ENCODE peak calls at places on chromosomes 7 and 10, in five cellular contexts. One of them, this sample, is unnamed.

GRCh38 chr7:127317447-127317961 is 64.8 kb upstream of the GRM8 start:
- DNase-seq in trophoblast cell: no peak
- DNase-seq in IMR-90: peak
- DNase-seq in mesendoderm: no peak
- DNase-seq in mesenchymal stem cell: peak
- DNase-seq in this sample: no peak

GRCh38 chr10:3873728-3874461 is 88.9 kb upstream of the KLF6 start:
- DNase-seq in trophoblast cell: peak
- DNase-seq in IMR-90: peak
- DNase-seq in mesendoderm: peak
- DNase-seq in mesenchymal stem cell: peak
- DNase-seq in this sample: no peak

GRCh38 chr7:135539629-135540028 is 18.1 kb upstream of the NUP205 start:
- DNase-seq in trophoblast cell: no peak
- DNase-seq in IMR-90: no peak
- DNase-seq in mesendoderm: no peak
- DNase-seq in mesenchymal stem cell: no peak
- DNase-seq in this sample: no peak

GRCh38 chr10:57785546-57785945 is 482.1 kb downstream of the IPMK start:
- DNase-seq in trophoblast cell: peak
- DNase-seq in IMR-90: no peak
- DNase-seq in mesendoderm: peak
- DNase-seq in mesenchymal stem cell: no peak
- DNase-seq in this sample: no peak

GRCh38 chr7:55569797-55570196 is 2.5 kb downstream of the VOPP1 start:
- DNase-seq in trophoblast cell: no peak
- DNase-seq in IMR-90: no peak
- DNase-seq in mesendoderm: peak
- DNase-seq in mesenchymal stem cell: no peak
- DNase-seq in this sample: no peak

GRCh38 chr7:134565643-134566136 is 16.8 kb downstream of the AKR1B15 start:
- DNase-seq in trophoblast cell: peak
- DNase-seq in IMR-90: peak
- DNase-seq in mesendoderm: no peak
- DNase-seq in mesenchymal stem cell: no peak
- DNase-seq in this sample: no peak

GRCh38 chr10:6269953-6270867 is 67.5 kb downstream of the PFKFB3 start:
- DNase-seq in trophoblast cell: no peak
- DNase-seq in IMR-90: peak
- DNase-seq in mesendoderm: no peak
- DNase-seq in mesenchymal stem cell: peak
- DNase-seq in this sample: no peak

GRCh38 chr10:17199351-17199804 is 2.1 kb downstream of the TRDMT1 start:
- DNase-seq in trophoblast cell: no peak
- DNase-seq in IMR-90: peak
- DNase-seq in mesendoderm: peak
- DNase-seq in mesenchymal stem cell: peak
- DNase-seq in this sample: no peak

GRCh38 chr10:101672536-101672935 is 22.4 kb downstream of the FBXW4 start:
- DNase-seq in trophoblast cell: no peak
- DNase-seq in IMR-90: no peak
- DNase-seq in mesendoderm: no peak
- DNase-seq in mesenchymal stem cell: no peak
- DNase-seq in this sample: no peak

GRCh38 chr7:151773795-151774194 is 103.1 kb downstream of the PRKAG2 start:
- DNase-seq in trophoblast cell: no peak
- DNase-seq in IMR-90: no peak
- DNase-seq in mesendoderm: no peak
- DNase-seq in mesenchymal stem cell: no peak
- DNase-seq in this sample: no peak

GRCh38 chr7:27576360-27576944 is 86.2 kb downstream of the HIBADH start:
- DNase-seq in trophoblast cell: no peak
- DNase-seq in IMR-90: peak
- DNase-seq in mesendoderm: peak
- DNase-seq in mesenchymal stem cell: peak
- DNase-seq in this sample: no peak

GRCh38 chr10:47047577-47048532 is 136.6 kb downstream of the PTPN20 start:
- DNase-seq in trophoblast cell: peak
- DNase-seq in IMR-90: peak
- DNase-seq in mesendoderm: peak
- DNase-seq in mesenchymal stem cell: peak
- DNase-seq in this sample: peak
- H3K23ac ChIP-seq in trophoblast cell: no peak
- H3K23ac ChIP-seq in IMR-90: no peak
- H3K23ac ChIP-seq in mesendoderm: no peak
- H3K23ac ChIP-seq in mesenchymal stem cell: no peak
- H3K23ac ChIP-seq in this sample: no peak

DNA sequence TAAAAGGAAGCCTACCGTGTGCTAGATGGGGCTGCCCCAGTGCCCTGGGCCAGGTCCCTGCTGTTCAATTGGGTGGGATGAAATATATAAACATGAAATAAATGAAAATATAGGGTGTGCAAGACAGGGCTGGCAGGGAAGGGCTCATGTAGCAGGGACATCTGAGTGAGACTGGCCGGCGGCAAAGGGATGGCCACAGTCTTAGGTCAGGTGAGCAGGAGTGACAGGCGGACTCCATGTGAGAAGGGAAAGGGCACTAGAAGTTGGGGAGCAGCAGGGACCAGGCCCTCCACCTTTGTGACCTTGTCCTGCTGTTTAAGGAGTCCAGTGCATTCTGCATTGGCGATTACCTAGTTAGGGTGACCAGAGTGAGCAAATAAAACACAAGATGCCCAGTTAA is 207.6 kb upstream of the ZNF32 start:
- DNase-seq in trophoblast cell: no peak
- DNase-seq in IMR-90: no peak
- DNase-seq in mesendoderm: no peak
- DNase-seq in mesenchymal stem cell: no peak
- DNase-seq in this sample: no peak
- H3K23ac ChIP-seq in trophoblast cell: no peak
- H3K23ac ChIP-seq in IMR-90: no peak
- H3K23ac ChIP-seq in mesendoderm: no peak
- H3K23ac ChIP-seq in mesenchymal stem cell: no peak
- H3K23ac ChIP-seq in this sample: no peak

GRCh38 chr7:115941703-115942268 is 88.8 kb downstream of the TFEC start:
- DNase-seq in trophoblast cell: no peak
- DNase-seq in IMR-90: peak
- DNase-seq in mesendoderm: no peak
- DNase-seq in mesenchymal stem cell: peak
- DNase-seq in this sample: no peak

GRCh38 chr7:115933463-115933862 is 97.1 kb downstream of the TFEC start:
- DNase-seq in trophoblast cell: no peak
- DNase-seq in IMR-90: no peak
- DNase-seq in mesendoderm: no peak
- DNase-seq in mesenchymal stem cell: no peak
- DNase-seq in this sample: no peak

GRCh38 chr7:115932874-115933273 is 97.7 kb downstream of the TFEC start:
- DNase-seq in trophoblast cell: no peak
- DNase-seq in IMR-90: no peak
- DNase-seq in mesendoderm: no peak
- DNase-seq in mesenchymal stem cell: no peak
- DNase-seq in this sample: no peak

GRCh38 chr7:115940462-115941060 is 90.0 kb downstream of the TFEC start:
- DNase-seq in trophoblast cell: no peak
- DNase-seq in IMR-90: no peak
- DNase-seq in mesendoderm: no peak
- DNase-seq in mesenchymal stem cell: no peak
- DNase-seq in this sample: no peak

GRCh38 chr7:115937960-115938359 is 92.6 kb downstream of the TFEC start:
- DNase-seq in trophoblast cell: no peak
- DNase-seq in IMR-90: no peak
- DNase-seq in mesendoderm: no peak
- DNase-seq in mesenchymal stem cell: no peak
- DNase-seq in this sample: no peak
- H3K23ac ChIP-seq in trophoblast cell: no peak
- H3K23ac ChIP-seq in IMR-90: no peak
- H3K23ac ChIP-seq in mesendoderm: no peak
- H3K23ac ChIP-seq in mesenchymal stem cell: no peak
- H3K23ac ChIP-seq in this sample: no peak

GRCh38 chr7:129127601-129128000 is 16.9 kb upstream of the TSPAN33 start:
- DNase-seq in trophoblast cell: no peak
- DNase-seq in IMR-90: no peak
- DNase-seq in mesendoderm: no peak
- DNase-seq in mesenchymal stem cell: no peak
- DNase-seq in this sample: no peak
- H3K23ac ChIP-seq in trophoblast cell: no peak
- H3K23ac ChIP-seq in IMR-90: no peak
- H3K23ac ChIP-seq in mesendoderm: no peak
- H3K23ac ChIP-seq in mesenchymal stem cell: no peak
- H3K23ac ChIP-seq in this sample: no peak

GRCh38 chr7:87219545-87220025 is at the start of gene TMEM243:
- DNase-seq in trophoblast cell: peak
- DNase-seq in IMR-90: peak
- DNase-seq in mesendoderm: peak
- DNase-seq in mesenchymal stem cell: peak
- DNase-seq in this sample: no peak

GRCh38 chr7:87220734-87221215 is 1.2 kb upstream of the TMEM243 start:
- DNase-seq in trophoblast cell: peak
- DNase-seq in IMR-90: no peak
- DNase-seq in mesendoderm: peak
- DNase-seq in mesenchymal stem cell: peak
- DNase-seq in this sample: no peak

GRCh38 chr7:87217983-87218653 is 1.4 kb downstream of the TMEM243 start:
- DNase-seq in trophoblast cell: no peak
- DNase-seq in IMR-90: no peak
- DNase-seq in mesendoderm: no peak
- DNase-seq in mesenchymal stem cell: no peak
- DNase-seq in this sample: no peak

GRCh38 chr7:87218941-87219544 is 489 bp downstream of the TMEM243 start:
- DNase-seq in trophoblast cell: peak
- DNase-seq in IMR-90: peak
- DNase-seq in mesendoderm: peak
- DNase-seq in mesenchymal stem cell: peak
- DNase-seq in this sample: peak

GRCh38 chr7:87220026-87220733 is 648 bp upstream of the TMEM243 start:
- DNase-seq in trophoblast cell: peak
- DNase-seq in IMR-90: peak
- DNase-seq in mesendoderm: peak
- DNase-seq in mesenchymal stem cell: peak
- DNase-seq in this sample: peak
- H3K23ac ChIP-seq in trophoblast cell: no peak
- H3K23ac ChIP-seq in IMR-90: peak
- H3K23ac ChIP-seq in mesendoderm: no peak
- H3K23ac ChIP-seq in mesenchymal stem cell: no peak
- H3K23ac ChIP-seq in this sample: no peak

GRCh38 chr7:87146740-87147386 is 5.4 kb upstream of the DMTF1 start:
- DNase-seq in trophoblast cell: no peak
- DNase-seq in IMR-90: no peak
- DNase-seq in mesendoderm: peak
- DNase-seq in mesenchymal stem cell: no peak
- DNase-seq in this sample: no peak
- H3K23ac ChIP-seq in trophoblast cell: no peak
- H3K23ac ChIP-seq in IMR-90: no peak
- H3K23ac ChIP-seq in mesendoderm: no peak
- H3K23ac ChIP-seq in mesenchymal stem cell: no peak
- H3K23ac ChIP-seq in this sample: no peak

GRCh38 chr7:87473192-87473591 is 2.3 kb downstream of the ABCB4 start:
- DNase-seq in trophoblast cell: no peak
- DNase-seq in IMR-90: no peak
- DNase-seq in mesendoderm: no peak
- DNase-seq in mesenchymal stem cell: no peak
- DNase-seq in this sample: no peak

GRCh38 chr7:87474533-87475358 is 734 bp downstream of the ABCB4 start:
- DNase-seq in trophoblast cell: no peak
- DNase-seq in IMR-90: no peak
- DNase-seq in mesendoderm: no peak
- DNase-seq in mesenchymal stem cell: peak
- DNase-seq in this sample: no peak

GRCh38 chr7:87474046-87474445 is 1.4 kb downstream of the ABCB4 start:
- DNase-seq in trophoblast cell: no peak
- DNase-seq in IMR-90: no peak
- DNase-seq in mesendoderm: no peak
- DNase-seq in mesenchymal stem cell: no peak
- DNase-seq in this sample: no peak

GRCh38 chr7:87475359-87476178 is at the start of gene ABCB4:
- DNase-seq in trophoblast cell: no peak
- DNase-seq in IMR-90: no peak
- DNase-seq in mesendoderm: no peak
- DNase-seq in mesenchymal stem cell: no peak
- DNase-seq in this sample: peak

DNA sequence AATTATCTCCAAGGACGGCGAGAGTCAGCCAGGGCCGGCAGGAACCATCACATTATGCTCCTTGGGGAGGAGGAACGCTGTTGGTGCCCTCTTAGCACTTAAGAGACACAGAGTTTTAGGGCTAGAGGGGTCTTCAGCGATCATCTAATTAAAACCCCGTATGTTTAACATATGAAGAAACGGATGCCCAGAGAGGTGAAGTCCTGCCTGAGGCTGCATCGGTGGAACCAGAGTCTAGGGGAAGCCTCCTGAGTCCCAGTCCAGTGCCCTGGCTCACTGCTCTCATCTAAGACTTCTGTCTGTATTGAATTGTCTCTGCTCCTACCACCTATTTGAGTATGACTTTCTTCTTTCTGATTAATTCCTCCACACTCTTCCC is 688 bp upstream of the ABCB4 start:
- DNase-seq in trophoblast cell: no peak
- DNase-seq in IMR-90: no peak
- DNase-seq in mesendoderm: no peak
- DNase-seq in mesenchymal stem cell: no peak
- DNase-seq in this sample: no peak
- H3K23ac ChIP-seq in trophoblast cell: no peak
- H3K23ac ChIP-seq in IMR-90: no peak
- H3K23ac ChIP-seq in mesendoderm: no peak
- H3K23ac ChIP-seq in mesenchymal stem cell: no peak
- H3K23ac ChIP-seq in this sample: no peak